ENCODE peak calls at places on chromosomes 11 and 22, in five cellular contexts. D is IMR-90, K is H9, Y is neuronal stem cell, V is H1. X is an unnamed sample.

GRCh38 chr22:40294696-40295095 is 51.6 kb upstream of the ADSL start:
- DNase-seq in D (no peak), K (no peak), Y (no peak), V (no peak), X (no peak)

GRCh38 chr11:2931771-2932738 is 2.8 kb upstream of the PHLDA2 start:
- DNase-seq in D (no peak), K (no peak), Y (no peak), V (no peak), X (no peak)

GRCh38 chr11:121578216-121579063 is 125.7 kb upstream of the SORL1-AS1 start:
- DNase-seq in D (peak; percentile 4), K (no peak), Y (no peak), V (no peak), X (peak; percentile 50)

GRCh38 chr22:17418890-17419324 is 49.6 kb downstream of the CECR2 start:
- DNase-seq in D (no peak), K (peak; percentile 71), Y (no peak), V (peak; percentile 67), X (no peak)

GRCh38 chr11:66388746-66389386 is 17.3 kb upstream of the SLC29A2 start:
- DNase-seq in D (peak; percentile 73), K (peak; percentile 83), Y (peak; percentile 64), V (peak; percentile 85), X (peak; percentile 74)

GRCh38 chr22:45917146-45917545 is 59.8 kb downstream of the WNT7B start:
- DNase-seq in D (no peak), K (no peak), Y (no peak), V (no peak), X (no peak)

GRCh38 chr11:34416088-34416487 is 22.6 kb upstream of the CAT start:
- DNase-seq in D (no peak), K (no peak), Y (no peak), V (no peak), X (no peak)

GRCh38 chr22:45672564-45673481 is 1.2 kb downstream of the ATXN10 start:
- DNase-seq in D (no peak), K (no peak), Y (no peak), V (no peak), X (no peak)

GRCh38 chr11:128521697-128522062 is 65.7 kb downstream of the ETS1 start:
- DNase-seq in D (no peak), K (no peak), Y (no peak), V (peak; percentile 61), X (peak; percentile 58)

GRCh38 chr22:47623056-47623739 is 860.7 kb downstream of the TBC1D22A start:
- DNase-seq in D (no peak), K (peak; percentile 13), Y (no peak), V (peak; percentile 19), X (no peak)

GRCh38 chr22:46453006-46453828 is 84.2 kb downstream of the CELSR1 start:
- DNase-seq in D (no peak), K (no peak), Y (no peak), V (no peak), X (no peak)

GRCh38 chr11:81585534-81585933 is 1148.1 kb downstream of the FAM181B start:
- DNase-seq in D (no peak), K (no peak), Y (no peak), V (no peak), X (no peak)

GRCh38 chr11:12159351-12160099 is 49.1 kb downstream of the MICAL2 start:
- DNase-seq in D (peak; percentile 97), K (no peak), Y (no peak), V (no peak), X (peak; percentile 98)

GRCh38 chr11:66317766-66318575 is 1.1 kb upstream of the CD248 start:
- DNase-seq in D (peak; percentile 94), K (peak; percentile 66), Y (no peak), V (no peak), X (peak; percentile 95)

GRCh38 chr11:111714522-111714921 is 51.7 kb downstream of the PPP2R1B start:
- DNase-seq in D (no peak), K (no peak), Y (no peak), V (no peak), X (no peak)

GRCh38 chr22:37401861-37402506 is 25.3 kb downstream of the ELFN2 start:
- DNase-seq in D (no peak), K (no peak), Y (no peak), V (no peak), X (no peak)

GRCh38 chr11:75430692-75431532 is 2.1 kb downstream of the KLHL35 start:
- DNase-seq in D (no peak), K (no peak), Y (no peak), V (no peak), X (no peak)

GRCh38 chr11:1480555-1481482 is 5.8 kb downstream of the MOB2 start:
- DNase-seq in D (no peak), K (no peak), Y (no peak), V (no peak), X (no peak)

GRCh38 chr22:45402466-45402865 is 10.9 kb downstream of the SMC1B start:
- DNase-seq in D (no peak), K (no peak), Y (no peak), V (no peak), X (no peak)

GRCh38 chr11:59097113-59097708 is 9.8 kb upstream of the FAM111B start:
- DNase-seq in D (peak; percentile 62), K (peak; percentile 65), Y (peak; percentile 35), V (peak; percentile 66), X (peak; percentile 71)

GRCh38 chr11:111923351-111923788 is 4.7 kb downstream of the C11orf52 start:
- DNase-seq in D (peak; percentile 48), K (no peak), Y (no peak), V (no peak), X (peak; percentile 66)

GRCh38 chr11:102415252-102415916 is 37.2 kb downstream of the TMEM123 start:
- DNase-seq in D (no peak), K (no peak), Y (no peak), V (no peak), X (no peak)

GRCh38 chr11:7020183-7020917 is at the start of the genes NLRP14 and ZNF214:
- DNase-seq in D (peak; percentile 89), K (peak; percentile 98), Y (peak; percentile 95), V (peak; percentile 89), X (peak; percentile 94)

GRCh38 chr11:132999519-132999918 is 532.8 kb downstream of the OPCML start:
- DNase-seq in D (no peak), K (no peak), Y (no peak), V (no peak), X (no peak)

GRCh38 chr11:128824199-128825049 is 42.7 kb downstream of the KCNJ1 start:
- DNase-seq in D (no peak), K (no peak), Y (no peak), V (peak; percentile 53), X (no peak)

GRCh38 chr11:126060651-126061220 is 1.9 kb downstream of the CDON start:
- DNase-seq in D (no peak), K (no peak), Y (no peak), V (no peak), X (no peak)

GRCh38 chr22:49422668-49423067 is 405.0 kb downstream of the BRD1 start:
- DNase-seq in D (no peak), K (no peak), Y (no peak), V (no peak), X (no peak)

GRCh38 chr11:68036717-68037239 is 2.0 kb upstream of the TCIRG1 start:
- DNase-seq in D (no peak), K (no peak), Y (no peak), V (no peak), X (no peak)

GRCh38 chr11:6745018-6745417 is 26.8 kb downstream of the OR2AG2 start:
- DNase-seq in D (no peak), K (no peak), Y (no peak), V (no peak), X (no peak)

GRCh38 chr11:128271401-128271800 is 316.0 kb downstream of the ETS1 start:
- DNase-seq in D (no peak), K (no peak), Y (no peak), V (no peak), X (peak; percentile 13)

DNA sequence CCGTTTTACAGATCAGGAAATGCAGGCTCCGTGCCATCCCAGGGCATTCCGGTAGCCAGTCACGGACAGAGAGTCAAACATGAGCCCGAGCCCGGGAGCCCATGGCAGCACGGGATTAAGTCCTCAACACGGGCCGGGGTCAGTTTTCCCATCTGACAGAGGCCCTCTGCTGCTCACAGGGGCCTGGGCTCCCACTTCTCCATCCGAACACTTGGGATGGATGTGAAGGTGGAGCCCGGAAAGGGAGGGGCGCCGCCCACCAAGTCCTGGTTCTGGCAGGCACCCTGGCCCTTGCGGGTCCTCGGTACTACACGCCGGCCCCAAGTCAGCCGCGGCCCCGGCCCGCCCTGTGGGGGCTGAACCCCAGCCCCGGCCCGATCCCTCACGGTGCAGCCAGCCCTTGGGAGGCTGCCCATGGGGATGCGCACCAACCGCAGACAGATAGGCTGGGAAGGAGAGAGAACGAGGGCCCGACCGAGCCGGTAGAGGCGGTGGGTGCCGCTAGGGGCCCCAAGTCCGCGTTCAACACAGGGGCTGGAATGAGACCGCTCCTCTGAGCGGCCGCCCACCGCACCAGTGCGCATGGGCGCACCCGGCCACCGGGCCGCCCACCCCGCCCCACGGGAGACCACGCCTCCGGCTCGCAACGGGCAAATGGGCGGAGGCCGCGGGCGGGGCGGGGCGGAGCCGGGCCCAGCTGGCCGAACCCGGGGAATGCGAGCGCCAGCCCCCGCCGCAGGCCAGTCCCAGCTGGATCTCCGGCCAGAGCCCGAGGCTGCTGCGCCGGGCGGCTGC is at the start of gene CAPN5:
- DNase-seq in D (peak; percentile 92), K (peak; percentile 95), Y (peak; percentile 95), V (peak; percentile 96), X (peak; percentile 93)
- H3K23ac ChIP-seq in D (peak within 1 kb of the TSS; percentile 83), K (no peak within 1 kb of the TSS), Y (peak within 1 kb of the TSS; percentile 82), V (no peak within 1 kb of the TSS), X (peak within 1 kb of the TSS; percentile 84)

GRCh38 chr11:9613118-9613829 is 39.8 kb downstream of the WEE1 start:
- DNase-seq in D (peak; percentile 98), K (peak; percentile 93), Y (peak; percentile 88), V (peak; percentile 96), X (peak; percentile 97)
- H3K23ac ChIP-seq in D (peak overlapping the region; percentile 93), K (no peak overlapping the region), Y (no peak overlapping the region), V (no peak overlapping the region), X (no peak overlapping the region)

DNA sequence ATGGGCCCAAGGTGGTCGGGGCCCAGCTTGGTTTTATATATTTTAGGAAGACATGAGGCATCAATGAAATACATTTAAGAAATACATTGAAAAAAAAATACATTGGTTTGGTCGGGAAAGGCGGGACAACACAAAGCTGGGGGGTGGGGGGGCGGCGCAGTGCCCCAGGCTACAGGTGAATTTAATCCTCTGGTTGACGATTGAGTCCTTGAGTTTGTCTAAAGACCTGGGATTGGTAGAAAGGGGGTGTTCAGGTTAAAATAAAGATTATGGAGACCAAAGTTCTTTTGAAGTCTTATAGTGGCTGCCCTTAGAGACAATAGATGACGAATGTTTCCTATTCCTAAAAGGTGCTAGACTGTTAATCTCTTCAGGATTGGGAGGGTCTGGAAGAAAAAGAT is 3.1 kb downstream of the IFITM1 start:
- DNase-seq in D (no peak), K (peak; percentile 36), Y (no peak), V (no peak), X (no peak)
- H3K23ac ChIP-seq in D (no peak overlapping the region), K (no peak overlapping the region), Y (no peak overlapping the region), V (no peak overlapping the region), X (no peak overlapping the region)

GRCh38 chr11:315051-315481 is 1.2 kb downstream of the IFITM1 start:
- DNase-seq in D (no peak), K (no peak), Y (no peak), V (no peak), X (peak; percentile 33)
- H3K23ac ChIP-seq in D (peak overlapping the region; percentile 71), K (no peak overlapping the region), Y (peak overlapping the region; percentile 97), V (no peak overlapping the region), X (peak overlapping the region; percentile 78)

DNA sequence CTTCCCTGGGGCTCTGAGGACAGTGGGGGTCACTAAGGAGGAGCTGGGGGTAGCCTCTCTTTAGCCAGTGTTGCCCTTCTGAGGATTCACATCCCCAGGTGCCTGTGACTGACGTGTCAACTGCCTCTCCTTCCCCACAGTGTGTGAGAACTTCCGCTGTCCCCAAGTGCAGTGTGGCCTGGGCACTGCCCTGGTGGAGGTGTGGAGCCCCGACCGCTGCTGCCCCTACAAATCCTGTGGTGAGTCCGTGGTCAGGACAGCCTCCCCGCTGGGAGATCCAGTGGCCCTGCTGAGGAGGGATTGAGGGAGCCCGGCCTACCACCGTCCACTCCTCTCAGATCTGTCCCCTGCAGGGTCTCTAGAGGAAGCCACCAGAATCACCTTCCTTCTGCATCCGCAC is 81.1 kb upstream of the MYOD1 start:
- DNase-seq in D (no peak), K (no peak), Y (no peak), V (no peak), X (no peak)
- H3K23ac ChIP-seq in D (no peak overlapping the region), K (no peak overlapping the region), Y (no peak overlapping the region), V (no peak overlapping the region), X (no peak overlapping the region)

X was measured in mesenchymal stem cell.